ENCODE peak calls at places on chromosomes 13 and 19, in seven cellular contexts. One of them, this sample, is unnamed.
A peak's percentile ranks its signal among the peaks of the same experiment; 100 is the strongest.

GRCh38 chr13:77565635-77566034 is 30.1 kb downstream of the SCEL start:
- DNase-seq in WERI-Rb-1: no peak
- DNase-seq in foreskin fibroblast: peak; percentile 7
- DNase-seq in PC-3: peak; percentile 66
- DNase-seq in psoas muscle: no peak
- DNase-seq in prostate gland: no peak
- DNase-seq in H1: no peak
- DNase-seq in this sample: no peak

GRCh38 chr19:13833330-13834265 is 38.4 kb downstream of the ZSWIM4 start:
- DNase-seq in WERI-Rb-1: peak; percentile 94
- DNase-seq in foreskin fibroblast: peak; percentile 86
- DNase-seq in PC-3: peak; percentile 97
- DNase-seq in psoas muscle: peak; percentile 98
- DNase-seq in prostate gland: peak; percentile 95
- DNase-seq in H1: no peak
- DNase-seq in this sample: peak; percentile 96

GRCh38 chr19:4624733-4625362 is 14.5 kb upstream of the TNFAIP8L1 start:
- DNase-seq in WERI-Rb-1: peak; percentile 69
- DNase-seq in foreskin fibroblast: no peak
- DNase-seq in PC-3: peak; percentile 49
- DNase-seq in psoas muscle: no peak
- DNase-seq in prostate gland: no peak
- DNase-seq in H1: no peak
- DNase-seq in this sample: no peak

GRCh38 chr19:38079926-38080380 is 144.1 kb downstream of the DPF1 start:
- DNase-seq in WERI-Rb-1: no peak
- DNase-seq in foreskin fibroblast: peak; percentile 86
- DNase-seq in PC-3: peak; percentile 86
- DNase-seq in psoas muscle: no peak
- DNase-seq in prostate gland: peak; percentile 37
- DNase-seq in H1: no peak
- DNase-seq in this sample: no peak

GRCh38 chr13:33235078-33235477 is 50.5 kb downstream of the STARD13 start:
- DNase-seq in WERI-Rb-1: no peak
- DNase-seq in foreskin fibroblast: peak; percentile 73
- DNase-seq in PC-3: peak; percentile 27
- DNase-seq in psoas muscle: no peak
- DNase-seq in prostate gland: no peak
- DNase-seq in H1: no peak
- DNase-seq in this sample: no peak

GRCh38 chr19:10519421-10519820 is 2.2 kb upstream of the S1PR5 start:
- DNase-seq in WERI-Rb-1: no peak
- DNase-seq in foreskin fibroblast: no peak
- DNase-seq in PC-3: no peak
- DNase-seq in psoas muscle: no peak
- DNase-seq in prostate gland: no peak
- DNase-seq in H1: no peak
- DNase-seq in this sample: no peak

GRCh38 chr13:90690458-90691063 is 656.9 kb upstream of the MIR17HG start:
- DNase-seq in WERI-Rb-1: no peak
- DNase-seq in foreskin fibroblast: no peak
- DNase-seq in PC-3: no peak
- DNase-seq in psoas muscle: no peak
- DNase-seq in prostate gland: no peak
- DNase-seq in H1: no peak
- DNase-seq in this sample: no peak

GRCh38 chr13:50228527-50228926 is 213.3 kb downstream of the KCNRG start:
- DNase-seq in WERI-Rb-1: peak; percentile 21
- DNase-seq in foreskin fibroblast: no peak
- DNase-seq in PC-3: no peak
- DNase-seq in psoas muscle: no peak
- DNase-seq in prostate gland: no peak
- DNase-seq in H1: no peak
- DNase-seq in this sample: no peak

GRCh38 chr19:43747557-43748204 is 7.1 kb downstream of the SMG9 start:
- DNase-seq in WERI-Rb-1: no peak
- DNase-seq in foreskin fibroblast: no peak
- DNase-seq in PC-3: no peak
- DNase-seq in psoas muscle: no peak
- DNase-seq in prostate gland: no peak
- DNase-seq in H1: no peak
- DNase-seq in this sample: no peak

GRCh38 chr13:80251403-80251802 is 89.5 kb downstream of the SPRY2 start:
- DNase-seq in WERI-Rb-1: no peak
- DNase-seq in foreskin fibroblast: peak; percentile 60
- DNase-seq in PC-3: peak; percentile 64
- DNase-seq in psoas muscle: no peak
- DNase-seq in prostate gland: no peak
- DNase-seq in H1: no peak
- DNase-seq in this sample: no peak

GRCh38 chr13:39499580-39499979 is 103.4 kb downstream of the LHFPL6 start:
- DNase-seq in WERI-Rb-1: no peak
- DNase-seq in foreskin fibroblast: no peak
- DNase-seq in PC-3: no peak
- DNase-seq in psoas muscle: no peak
- DNase-seq in prostate gland: no peak
- DNase-seq in H1: no peak
- DNase-seq in this sample: no peak

GRCh38 chr19:7670150-7670784 is 1.4 kb downstream of the RETN start:
- DNase-seq in WERI-Rb-1: no peak
- DNase-seq in foreskin fibroblast: no peak
- DNase-seq in PC-3: no peak
- DNase-seq in psoas muscle: no peak
- DNase-seq in prostate gland: no peak
- DNase-seq in H1: no peak
- DNase-seq in this sample: no peak

DNA sequence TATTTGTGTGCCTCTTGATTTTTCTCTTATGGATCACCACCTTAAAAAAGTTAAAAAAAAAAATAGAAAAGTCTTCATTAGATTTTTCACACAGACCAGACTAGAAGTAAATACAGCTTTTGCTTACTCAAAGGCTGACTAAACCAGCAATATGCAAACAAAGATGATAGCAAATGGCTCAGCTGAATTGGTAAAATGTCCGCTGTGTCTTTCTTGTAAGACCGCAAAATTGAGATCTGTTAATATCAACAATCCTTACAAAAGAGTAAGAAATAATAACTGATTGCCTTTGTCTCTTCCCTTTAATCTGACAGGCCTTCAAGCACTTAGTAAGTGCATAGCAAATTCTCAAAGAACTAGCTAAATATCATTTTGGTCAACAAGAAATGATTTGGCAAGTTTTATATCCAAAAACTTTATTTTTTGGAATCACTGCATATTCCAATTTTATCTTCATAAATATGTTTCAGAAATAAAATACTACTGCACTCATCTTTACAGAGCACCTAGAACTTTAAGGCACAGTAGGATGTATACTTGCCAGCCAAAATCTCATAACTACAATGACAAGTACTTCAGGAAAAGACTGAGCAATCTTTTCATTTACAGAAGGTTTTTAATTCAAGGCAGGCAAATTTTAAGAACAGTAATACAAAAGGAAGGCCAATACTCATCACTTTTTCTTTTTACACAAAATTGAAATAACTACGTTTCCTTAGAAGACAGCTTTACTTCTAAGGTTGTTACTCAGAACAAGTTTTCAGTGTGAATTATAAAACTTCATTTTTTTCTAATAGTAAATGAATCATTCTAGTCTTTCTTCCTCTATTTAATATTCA is 1.2 kb downstream of the ELF1 start:
- DNase-seq in WERI-Rb-1: no peak
- DNase-seq in foreskin fibroblast: no peak
- DNase-seq in PC-3: peak; percentile 59
- DNase-seq in psoas muscle: no peak
- DNase-seq in prostate gland: no peak
- DNase-seq in H1: no peak
- DNase-seq in this sample: no peak
- H3K4me3 ChIP-seq in WERI-Rb-1: no peak overlapping the region
- H3K4me3 ChIP-seq in foreskin fibroblast: no peak overlapping the region
- H3K4me3 ChIP-seq in PC-3: peak overlapping the region; percentile 74
- H3K4me3 ChIP-seq in psoas muscle: peak overlapping the region; percentile 32
- H3K4me3 ChIP-seq in prostate gland: peak overlapping the region; percentile 5
- H3K4me3 ChIP-seq in H1: no peak overlapping the region
- H3K4me3 ChIP-seq in this sample: no peak overlapping the region

GRCh38 chr19:46975918-46976782 is 43.5 kb upstream of the NPAS1 start:
- DNase-seq in WERI-Rb-1: no peak
- DNase-seq in foreskin fibroblast: peak; percentile 98
- DNase-seq in PC-3: peak; percentile 51
- DNase-seq in psoas muscle: peak; percentile 99
- DNase-seq in prostate gland: peak; percentile 95
- DNase-seq in H1: peak; percentile 59
- DNase-seq in this sample: peak; percentile 90
- H3K4me3 ChIP-seq in WERI-Rb-1: no peak overlapping the region
- H3K4me3 ChIP-seq in foreskin fibroblast: no peak overlapping the region
- H3K4me3 ChIP-seq in PC-3: no peak overlapping the region
- H3K4me3 ChIP-seq in psoas muscle: peak overlapping the region; percentile 30
- H3K4me3 ChIP-seq in prostate gland: no peak overlapping the region
- H3K4me3 ChIP-seq in H1: no peak overlapping the region
- H3K4me3 ChIP-seq in this sample: no peak overlapping the region

DNA sequence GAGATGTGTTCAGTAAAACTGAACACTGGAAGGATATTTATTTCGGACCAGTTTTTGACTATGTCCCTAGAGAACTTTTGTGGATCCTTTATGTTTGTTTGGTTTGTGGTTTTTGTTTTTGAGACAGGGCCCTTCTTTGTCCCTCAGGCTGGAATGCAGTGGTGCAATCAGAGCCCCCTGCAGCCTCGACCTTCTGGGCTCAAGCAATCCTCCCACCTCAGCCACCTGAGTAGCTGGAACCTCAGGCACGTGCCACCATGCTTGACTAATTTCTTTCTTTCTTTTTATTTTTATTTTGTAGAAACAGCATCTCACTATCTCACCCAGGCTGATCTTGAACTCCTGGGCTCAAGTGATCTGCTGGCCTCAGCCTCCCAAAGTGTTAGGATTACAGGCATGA is 955 bp upstream of the ZNF709 start:
- DNase-seq in WERI-Rb-1: no peak
- DNase-seq in foreskin fibroblast: no peak
- DNase-seq in PC-3: no peak
- DNase-seq in psoas muscle: no peak
- DNase-seq in prostate gland: no peak
- DNase-seq in H1: no peak
- DNase-seq in this sample: no peak
- H3K4me3 ChIP-seq in WERI-Rb-1: no peak overlapping the region
- H3K4me3 ChIP-seq in foreskin fibroblast: no peak overlapping the region
- H3K4me3 ChIP-seq in PC-3: peak overlapping the region; percentile 93
- H3K4me3 ChIP-seq in psoas muscle: peak overlapping the region; percentile 85
- H3K4me3 ChIP-seq in prostate gland: no peak overlapping the region
- H3K4me3 ChIP-seq in H1: peak overlapping the region; percentile 79
- H3K4me3 ChIP-seq in this sample: no peak overlapping the region

GRCh38 chr19:58261968-58262921 is 16.5 kb upstream of the ZNF8 start:
- DNase-seq in WERI-Rb-1: no peak
- DNase-seq in foreskin fibroblast: no peak
- DNase-seq in PC-3: peak; percentile 29
- DNase-seq in psoas muscle: no peak
- DNase-seq in prostate gland: no peak
- DNase-seq in H1: no peak
- DNase-seq in this sample: no peak

GRCh38 chr19:58262922-58263296 is 15.8 kb upstream of the ZNF8 start:
- DNase-seq in WERI-Rb-1: no peak
- DNase-seq in foreskin fibroblast: no peak
- DNase-seq in PC-3: no peak
- DNase-seq in psoas muscle: no peak
- DNase-seq in prostate gland: no peak
- DNase-seq in H1: no peak
- DNase-seq in this sample: no peak

GRCh38 chr19:58268344-58268743 is 10.4 kb upstream of the ZNF8 start:
- DNase-seq in WERI-Rb-1: no peak
- DNase-seq in foreskin fibroblast: no peak
- DNase-seq in PC-3: no peak
- DNase-seq in psoas muscle: no peak
- DNase-seq in prostate gland: no peak
- DNase-seq in H1: no peak
- DNase-seq in this sample: no peak

GRCh38 chr19:58261600-58261967 is 17.2 kb upstream of the ZNF8 start:
- DNase-seq in WERI-Rb-1: no peak
- DNase-seq in foreskin fibroblast: no peak
- DNase-seq in PC-3: no peak
- DNase-seq in psoas muscle: no peak
- DNase-seq in prostate gland: no peak
- DNase-seq in H1: no peak
- DNase-seq in this sample: no peak

DNA sequence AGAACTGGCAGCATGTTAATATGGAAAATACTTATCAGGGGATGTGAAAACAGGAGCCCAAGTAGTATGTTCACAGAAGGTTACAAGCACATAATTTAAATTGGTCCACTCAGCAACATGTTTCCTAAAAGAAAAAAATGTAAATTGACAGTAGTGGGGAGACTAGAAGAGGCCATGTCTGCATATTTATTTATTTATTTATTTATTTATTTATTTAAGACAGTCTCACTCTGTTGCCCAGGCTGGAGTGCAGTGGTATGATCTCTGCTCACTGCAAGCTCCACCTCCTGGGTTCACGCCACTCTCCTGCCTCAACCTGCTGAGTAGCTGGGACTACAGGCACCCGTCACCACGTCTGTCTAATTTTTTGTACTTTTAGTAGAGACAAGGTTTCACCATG is 13.7 kb upstream of the ZNF8 start:
- DNase-seq in WERI-Rb-1: no peak
- DNase-seq in foreskin fibroblast: no peak
- DNase-seq in PC-3: no peak
- DNase-seq in psoas muscle: no peak
- DNase-seq in prostate gland: no peak
- DNase-seq in H1: no peak
- DNase-seq in this sample: no peak
- H3K4me3 ChIP-seq in WERI-Rb-1: no peak overlapping the region
- H3K4me3 ChIP-seq in foreskin fibroblast: no peak overlapping the region
- H3K4me3 ChIP-seq in PC-3: no peak overlapping the region
- H3K4me3 ChIP-seq in psoas muscle: no peak overlapping the region
- H3K4me3 ChIP-seq in prostate gland: no peak overlapping the region
- H3K4me3 ChIP-seq in H1: no peak overlapping the region
- H3K4me3 ChIP-seq in this sample: no peak overlapping the region

DNA sequence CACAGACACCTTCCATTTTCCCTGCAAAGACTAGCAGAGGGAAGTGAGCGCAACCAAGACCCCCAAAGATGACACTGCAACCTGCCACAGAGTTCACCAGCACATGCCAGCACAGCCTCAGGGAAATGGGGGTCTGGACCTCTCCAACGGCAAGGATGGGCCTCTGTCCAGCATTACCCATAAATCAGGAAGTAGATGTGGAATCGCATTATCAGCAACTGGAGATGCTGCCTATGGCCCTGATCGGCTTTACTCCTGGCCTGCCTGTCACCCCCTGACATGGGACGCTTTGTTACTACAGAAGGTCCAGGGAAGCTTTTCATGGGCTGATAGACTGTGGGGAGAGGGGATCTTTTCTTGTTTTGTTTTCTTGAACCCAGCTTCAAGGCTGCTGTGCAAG is 41.4 kb upstream of the POU2F2 start:
- DNase-seq in WERI-Rb-1: peak; percentile 61
- DNase-seq in foreskin fibroblast: no peak
- DNase-seq in PC-3: no peak
- DNase-seq in psoas muscle: no peak
- DNase-seq in prostate gland: no peak
- DNase-seq in H1: no peak
- DNase-seq in this sample: no peak
- H3K4me3 ChIP-seq in WERI-Rb-1: no peak overlapping the region
- H3K4me3 ChIP-seq in foreskin fibroblast: no peak overlapping the region
- H3K4me3 ChIP-seq in PC-3: no peak overlapping the region
- H3K4me3 ChIP-seq in psoas muscle: no peak overlapping the region
- H3K4me3 ChIP-seq in prostate gland: no peak overlapping the region
- H3K4me3 ChIP-seq in H1: no peak overlapping the region
- H3K4me3 ChIP-seq in this sample: no peak overlapping the region

This sample was measured in lung.